ENCODE peak calls at places on chromosomes 7 and 10, in five cellular contexts. One of them, this sample, is unnamed.

GRCh38 chr10:124678566-124679240 is 65.5 kb downstream of the FAM53B start:
- DNase-seq in NCI-H460: no peak
- DNase-seq in activated CD8-positive, alpha-beta T cell treated with anti-CD3 and anti-CD28 coated beads for 36 hours: peak; percentile 59
- DNase-seq in T-helper 22 cell: peak; percentile 45
- DNase-seq in fibroblast of the aortic adventitia: no peak
- DNase-seq in this sample: no peak

GRCh38 chr10:76874151-76874550 is 763.5 kb downstream of the KCNMA1 start:
- DNase-seq in activated CD8-positive, alpha-beta T cell treated with anti-CD3 and anti-CD28 coated beads for 36 hours: no peak
- DNase-seq in fibroblast of the aortic adventitia: peak; percentile 79
- DNase-seq in NCI-H460: no peak
- DNase-seq in T-helper 22 cell: no peak
- DNase-seq in this sample: no peak

GRCh38 chr10:69994262-69994661 is 58.4 kb upstream of the MACROH2A2 start:
- DNase-seq in activated CD8-positive, alpha-beta T cell treated with anti-CD3 and anti-CD28 coated beads for 36 hours: peak; percentile 9
- DNase-seq in NCI-H460: peak; percentile 65
- DNase-seq in T-helper 22 cell: no peak
- DNase-seq in fibroblast of the aortic adventitia: peak; percentile 47
- DNase-seq in this sample: peak; percentile 52

GRCh38 chr10:78182841-78183240 is 149.2 kb downstream of the RPS24 start:
- DNase-seq in T-helper 22 cell: no peak
- DNase-seq in NCI-H460: no peak
- DNase-seq in fibroblast of the aortic adventitia: no peak
- DNase-seq in activated CD8-positive, alpha-beta T cell treated with anti-CD3 and anti-CD28 coated beads for 36 hours: no peak
- DNase-seq in this sample: no peak

GRCh38 chr10:47359101-47359500 is 10.9 kb downstream of the RBP3 start:
- DNase-seq in NCI-H460: no peak
- DNase-seq in activated CD8-positive, alpha-beta T cell treated with anti-CD3 and anti-CD28 coated beads for 36 hours: no peak
- DNase-seq in fibroblast of the aortic adventitia: no peak
- DNase-seq in T-helper 22 cell: no peak
- DNase-seq in this sample: no peak

GRCh38 chr7:158315881-158316280 is 271.7 kb downstream of the PTPRN2 start:
- DNase-seq in fibroblast of the aortic adventitia: no peak
- DNase-seq in NCI-H460: no peak
- DNase-seq in T-helper 22 cell: no peak
- DNase-seq in activated CD8-positive, alpha-beta T cell treated with anti-CD3 and anti-CD28 coated beads for 36 hours: no peak
- DNase-seq in this sample: no peak

GRCh38 chr7:116924741-116925140 is 28.6 kb upstream of the ST7 start:
- DNase-seq in fibroblast of the aortic adventitia: no peak
- DNase-seq in activated CD8-positive, alpha-beta T cell treated with anti-CD3 and anti-CD28 coated beads for 36 hours: no peak
- DNase-seq in T-helper 22 cell: no peak
- DNase-seq in NCI-H460: no peak
- DNase-seq in this sample: no peak

GRCh38 chr10:89207801-89208551 is 859 bp upstream of the CH25H start:
- DNase-seq in T-helper 22 cell: no peak
- DNase-seq in activated CD8-positive, alpha-beta T cell treated with anti-CD3 and anti-CD28 coated beads for 36 hours: peak; percentile 42
- DNase-seq in fibroblast of the aortic adventitia: no peak
- DNase-seq in NCI-H460: peak; percentile 4
- DNase-seq in this sample: peak; percentile 53

GRCh38 chr7:3244241-3244814 is 56.7 kb upstream of the SDK1 start:
- DNase-seq in activated CD8-positive, alpha-beta T cell treated with anti-CD3 and anti-CD28 coated beads for 36 hours: no peak
- DNase-seq in fibroblast of the aortic adventitia: peak; percentile 73
- DNase-seq in NCI-H460: no peak
- DNase-seq in T-helper 22 cell: no peak
- DNase-seq in this sample: no peak

GRCh38 chr10:14674376-14675050 is 100.2 kb downstream of the FAM107B start:
- DNase-seq in fibroblast of the aortic adventitia: no peak
- DNase-seq in T-helper 22 cell: no peak
- DNase-seq in NCI-H460: no peak
- DNase-seq in activated CD8-positive, alpha-beta T cell treated with anti-CD3 and anti-CD28 coated beads for 36 hours: no peak
- DNase-seq in this sample: no peak

GRCh38 chr7:26369519-26370385 is 78.1 kb downstream of the SNX10 start:
- DNase-seq in T-helper 22 cell: no peak
- DNase-seq in activated CD8-positive, alpha-beta T cell treated with anti-CD3 and anti-CD28 coated beads for 36 hours: peak; percentile 30
- DNase-seq in fibroblast of the aortic adventitia: peak; percentile 60
- DNase-seq in NCI-H460: peak; percentile 71
- DNase-seq in this sample: no peak

GRCh38 chr7:30986738-30987137 is 23.0 kb downstream of the GHRHR start:
- DNase-seq in activated CD8-positive, alpha-beta T cell treated with anti-CD3 and anti-CD28 coated beads for 36 hours: no peak
- DNase-seq in NCI-H460: no peak
- DNase-seq in T-helper 22 cell: no peak
- DNase-seq in fibroblast of the aortic adventitia: no peak
- DNase-seq in this sample: no peak

GRCh38 chr10:86599729-86600128 is 54.6 kb upstream of the OPN4 start:
- DNase-seq in NCI-H460: no peak
- DNase-seq in T-helper 22 cell: no peak
- DNase-seq in activated CD8-positive, alpha-beta T cell treated with anti-CD3 and anti-CD28 coated beads for 36 hours: peak; percentile 29
- DNase-seq in fibroblast of the aortic adventitia: no peak
- DNase-seq in this sample: no peak

GRCh38 chr10:72503241-72503640 is 122.6 kb downstream of the MICU1 start:
- DNase-seq in NCI-H460: no peak
- DNase-seq in T-helper 22 cell: no peak
- DNase-seq in activated CD8-positive, alpha-beta T cell treated with anti-CD3 and anti-CD28 coated beads for 36 hours: no peak
- DNase-seq in fibroblast of the aortic adventitia: peak; percentile 67
- DNase-seq in this sample: no peak

GRCh38 chr7:7567898-7568531 is 1.3 kb downstream of the MIOS start:
- DNase-seq in T-helper 22 cell: no peak
- DNase-seq in activated CD8-positive, alpha-beta T cell treated with anti-CD3 and anti-CD28 coated beads for 36 hours: no peak
- DNase-seq in NCI-H460: no peak
- DNase-seq in fibroblast of the aortic adventitia: no peak
- DNase-seq in this sample: no peak

GRCh38 chr10:102660891-102661613 is 16.8 kb downstream of the TRIM8 start:
- DNase-seq in T-helper 22 cell: peak; percentile 30
- DNase-seq in NCI-H460: no peak
- DNase-seq in fibroblast of the aortic adventitia: peak; percentile 55
- DNase-seq in activated CD8-positive, alpha-beta T cell treated with anti-CD3 and anti-CD28 coated beads for 36 hours: peak; percentile 93
- DNase-seq in this sample: peak; percentile 88

GRCh38 chr10:29067161-29067560 is 221.7 kb upstream of the LYZL1 start:
- DNase-seq in NCI-H460: no peak
- DNase-seq in fibroblast of the aortic adventitia: peak; percentile 15
- DNase-seq in T-helper 22 cell: no peak
- DNase-seq in activated CD8-positive, alpha-beta T cell treated with anti-CD3 and anti-CD28 coated beads for 36 hours: peak; percentile 2
- DNase-seq in this sample: no peak

GRCh38 chr10:62761115-62761514 is 43.4 kb upstream of the ADO start:
- DNase-seq in NCI-H460: no peak
- DNase-seq in T-helper 22 cell: no peak
- DNase-seq in fibroblast of the aortic adventitia: no peak
- DNase-seq in activated CD8-positive, alpha-beta T cell treated with anti-CD3 and anti-CD28 coated beads for 36 hours: peak; percentile 42
- DNase-seq in this sample: no peak

GRCh38 chr7:104137971-104138370 is 69.8 kb downstream of the ORC5 start:
- DNase-seq in T-helper 22 cell: no peak
- DNase-seq in fibroblast of the aortic adventitia: peak; percentile 65
- DNase-seq in NCI-H460: no peak
- DNase-seq in activated CD8-positive, alpha-beta T cell treated with anti-CD3 and anti-CD28 coated beads for 36 hours: no peak
- DNase-seq in this sample: no peak

GRCh38 chr7:131007439-131008330 is 273.7 kb upstream of the KLF14 start:
- DNase-seq in activated CD8-positive, alpha-beta T cell treated with anti-CD3 and anti-CD28 coated beads for 36 hours: peak; percentile 79
- DNase-seq in NCI-H460: peak; percentile 94
- DNase-seq in T-helper 22 cell: no peak
- DNase-seq in fibroblast of the aortic adventitia: peak; percentile 82
- DNase-seq in this sample: no peak

GRCh38 chr7:47763063-47763974 is 181.4 kb upstream of the TNS3 start:
- DNase-seq in T-helper 22 cell: no peak
- DNase-seq in NCI-H460: peak; percentile 77
- DNase-seq in fibroblast of the aortic adventitia: peak; percentile 84
- DNase-seq in activated CD8-positive, alpha-beta T cell treated with anti-CD3 and anti-CD28 coated beads for 36 hours: no peak
- DNase-seq in this sample: no peak

GRCh38 chr10:120327671-120328070 is 129.4 kb upstream of the PLPP4 start:
- DNase-seq in fibroblast of the aortic adventitia: no peak
- DNase-seq in T-helper 22 cell: no peak
- DNase-seq in NCI-H460: no peak
- DNase-seq in activated CD8-positive, alpha-beta T cell treated with anti-CD3 and anti-CD28 coated beads for 36 hours: no peak
- DNase-seq in this sample: no peak

GRCh38 chr7:30027915-30028748 is at the start of gene PLEKHA8:
- DNase-seq in activated CD8-positive, alpha-beta T cell treated with anti-CD3 and anti-CD28 coated beads for 36 hours: peak; percentile 86
- DNase-seq in T-helper 22 cell: peak; percentile 73
- DNase-seq in fibroblast of the aortic adventitia: peak; percentile 81
- DNase-seq in NCI-H460: peak; percentile 72
- DNase-seq in this sample: peak; percentile 92

GRCh38 chr7:43906327-43907010 is at the start of gene URGCP:
- DNase-seq in fibroblast of the aortic adventitia: peak; percentile 17
- DNase-seq in activated CD8-positive, alpha-beta T cell treated with anti-CD3 and anti-CD28 coated beads for 36 hours: peak; percentile 61
- DNase-seq in NCI-H460: peak; percentile 34
- DNase-seq in T-helper 22 cell: peak; percentile 23
- DNase-seq in this sample: peak; percentile 59

GRCh38 chr10:8158439-8159071 is 104.1 kb downstream of the GATA3 start:
- DNase-seq in T-helper 22 cell: no peak
- DNase-seq in NCI-H460: no peak
- DNase-seq in fibroblast of the aortic adventitia: no peak
- DNase-seq in activated CD8-positive, alpha-beta T cell treated with anti-CD3 and anti-CD28 coated beads for 36 hours: no peak
- DNase-seq in this sample: no peak

GRCh38 chr7:131108212-131108980 is 219.3 kb upstream of the MKLN1 start:
- DNase-seq in T-helper 22 cell: peak; percentile 43
- DNase-seq in NCI-H460: no peak
- DNase-seq in activated CD8-positive, alpha-beta T cell treated with anti-CD3 and anti-CD28 coated beads for 36 hours: peak; percentile 30
- DNase-seq in fibroblast of the aortic adventitia: peak; percentile 59
- DNase-seq in this sample: peak; percentile 88

GRCh38 chr7:22255342-22255741 is 101.6 kb downstream of the RAPGEF5 start:
- DNase-seq in activated CD8-positive, alpha-beta T cell treated with anti-CD3 and anti-CD28 coated beads for 36 hours: peak; percentile 40
- DNase-seq in fibroblast of the aortic adventitia: no peak
- DNase-seq in NCI-H460: no peak
- DNase-seq in T-helper 22 cell: no peak
- DNase-seq in this sample: no peak

GRCh38 chr7:27144799-27145166 is 1.3 kb upstream of the HOXA5 start:
- DNase-seq in T-helper 22 cell: no peak
- DNase-seq in NCI-H460: no peak
- DNase-seq in fibroblast of the aortic adventitia: no peak
- DNase-seq in activated CD8-positive, alpha-beta T cell treated with anti-CD3 and anti-CD28 coated beads for 36 hours: no peak
- DNase-seq in this sample: peak; percentile 31

GRCh38 chr10:27611209-27611608 is 107.1 kb downstream of the RAB18 start:
- DNase-seq in fibroblast of the aortic adventitia: no peak
- DNase-seq in T-helper 22 cell: no peak
- DNase-seq in NCI-H460: peak; percentile 52
- DNase-seq in activated CD8-positive, alpha-beta T cell treated with anti-CD3 and anti-CD28 coated beads for 36 hours: no peak
- DNase-seq in this sample: no peak

GRCh38 chr10:99920901-99921300 is 88.8 kb downstream of the DNMBP start:
- DNase-seq in fibroblast of the aortic adventitia: peak; percentile 62
- DNase-seq in NCI-H460: no peak
- DNase-seq in activated CD8-positive, alpha-beta T cell treated with anti-CD3 and anti-CD28 coated beads for 36 hours: no peak
- DNase-seq in T-helper 22 cell: no peak
- DNase-seq in this sample: no peak

GRCh38 chr7:954330-955238 is at the start of gene ADAP1:
- DNase-seq in fibroblast of the aortic adventitia: peak; percentile 37
- DNase-seq in NCI-H460: peak; percentile 47
- DNase-seq in T-helper 22 cell: no peak
- DNase-seq in activated CD8-positive, alpha-beta T cell treated with anti-CD3 and anti-CD28 coated beads for 36 hours: peak; percentile 65
- DNase-seq in this sample: peak; percentile 61

GRCh38 chr7:71521506-71521905 is 389.6 kb downstream of the GALNT17 start:
- DNase-seq in fibroblast of the aortic adventitia: no peak
- DNase-seq in T-helper 22 cell: no peak
- DNase-seq in activated CD8-positive, alpha-beta T cell treated with anti-CD3 and anti-CD28 coated beads for 36 hours: no peak
- DNase-seq in NCI-H460: no peak
- DNase-seq in this sample: no peak

GRCh38 chr7:104089622-104090021 is 100.2 kb upstream of the RELN start:
- DNase-seq in activated CD8-positive, alpha-beta T cell treated with anti-CD3 and anti-CD28 coated beads for 36 hours: no peak
- DNase-seq in NCI-H460: no peak
- DNase-seq in T-helper 22 cell: no peak
- DNase-seq in fibroblast of the aortic adventitia: no peak
- DNase-seq in this sample: no peak

This sample was measured in left lung.